ENCODE peak calls at places on chromosomes 16 and 17, in five cellular contexts. P is stimulated activated CD8-positive, alpha-beta memory T cell treated with anti-CD3 and anti-CD28 coated beads, Interleukin-15, amount 100 ng/mL, for 24 hours; J is activated effector memory CD4-positive, alpha-beta T cell treated with anti-CD3 and anti-CD28 coated beads, Interleukin-2, amount 50 U/mL, for 16 hours; B is nucleus accumbens; K is stimulated activated CD4-positive, alpha-beta T cell treated with anti-CD3 and anti-CD28 coated beads, Interleukin-4, amount 100 ng/mL, for 1 hour. X is an unnamed sample.

GRCh38 chr17:34637548-34638525 is 58.5 kb downstream of the TMEM132E start:
- DNase-seq in K (peak), J (peak), P (peak), B (peak), X (peak)

GRCh38 chr17:67386965-67387551 is 10.0 kb downstream of the PITPNC1 start:
- DNase-seq in K (peak), P (peak), J (peak), B (no peak), X (no peak)

GRCh38 chr17:58085039-58085715 is 2.0 kb downstream of the DYNLL2 start:
- DNase-seq in J (no peak), B (no peak), P (no peak), K (no peak), X (no peak)

GRCh38 chr17:56185491-56185890 is 32.2 kb downstream of the ANKFN1 start:
- DNase-seq in J (no peak), K (no peak), P (no peak), B (no peak), X (no peak)

GRCh38 chr17:42536372-42537155 is 523 bp downstream of the NAGLU start:
- DNase-seq in K (peak), J (peak), P (peak), B (peak), X (peak)

GRCh38 chr17:37430051-37430591 is 23.4 kb downstream of the TADA2A start:
- DNase-seq in P (no peak), B (no peak), K (no peak), J (no peak), X (no peak)

GRCh38 chr17:49817993-49818392 is 29.5 kb downstream of the KAT7 start:
- DNase-seq in B (no peak), K (peak), J (peak), P (no peak), X (no peak)

GRCh38 chr16:2799205-2799851 is 1.1 kb downstream of the PRSS41 start:
- DNase-seq in J (no peak), B (no peak), K (no peak), P (no peak), X (no peak)

GRCh38 chr16:2584742-2585650 is 47.2 kb downstream of the PDPK1 start:
- DNase-seq in K (no peak), J (no peak), P (no peak), B (no peak), X (no peak)

GRCh38 chr17:79219208-79219935 is 144.7 kb downstream of the ENGASE start:
- DNase-seq in B (no peak), J (no peak), K (no peak), P (no peak), X (no peak)

GRCh38 chr16:24610421-24610765 is 71.0 kb downstream of the RBBP6 start:
- DNase-seq in P (no peak), J (no peak), K (no peak), B (peak), X (peak)

GRCh38 chr16:87806608-87807546 is 41.1 kb upstream of the KLHDC4 start:
- DNase-seq in B (peak), K (peak), P (no peak), J (peak), X (peak)

GRCh38 chr17:8121531-8122390 is 2.1 kb downstream of the HES7 start:
- DNase-seq in P (no peak), J (peak), B (peak), K (peak), X (peak)

GRCh38 chr17:28509784-28510183 is 3.6 kb downstream of the FOXN1 start:
- DNase-seq in P (no peak), K (no peak), B (no peak), J (no peak), X (no peak)

GRCh38 chr17:50889528-50890118 is 23.5 kb upstream of the TOB1 start:
- DNase-seq in B (no peak), P (no peak), K (no peak), J (no peak), X (no peak)

GRCh38 chr16:68790130-68790761 is 53.1 kb upstream of the TANGO6 start:
- DNase-seq in P (no peak), K (no peak), J (no peak), B (no peak), X (no peak)

GRCh38 chr16:82152641-82153094 is 17.4 kb downstream of the MPHOSPH6 start:
- DNase-seq in P (no peak), B (no peak), K (no peak), J (no peak), X (no peak)

GRCh38 chr16:68086336-68086821 is 1.2 kb downstream of the NFATC3 start:
- DNase-seq in K (no peak), B (no peak), J (peak), P (no peak), X (no peak)

GRCh38 chr16:24978370-24978914 is 36.7 kb downstream of the ARHGAP17 start:
- DNase-seq in B (no peak), K (no peak), P (no peak), J (no peak), X (no peak)

GRCh38 chr16:85126731-85127662 is 14.7 kb upstream of the CIBAR2 start:
- DNase-seq in J (no peak), P (no peak), K (peak), B (peak), X (no peak)

GRCh38 chr17:72590882-72591499 is 470.2 kb downstream of the SOX9 start:
- DNase-seq in J (no peak), K (no peak), P (no peak), B (no peak), X (no peak)

GRCh38 chr16:66263973-66264310 is 102.5 kb upstream of the CDH5 start:
- DNase-seq in K (no peak), B (no peak), P (no peak), J (no peak), X (no peak)

GRCh38 chr17:77446959-77447634 is 306.3 kb downstream of the SEC14L1 start:
- DNase-seq in J (no peak), B (no peak), K (no peak), P (no peak), X (no peak)

GRCh38 chr16:66651474-66651765 is 45.1 kb downstream of the CMTM4 start:
- DNase-seq in K (no peak), P (no peak), B (no peak), J (no peak), X (no peak)

GRCh38 chr16:70736454-70737376 is 50.9 kb upstream of the MTSS2 start:
- DNase-seq in K (peak), B (no peak), J (no peak), P (no peak), X (no peak)

GRCh38 chr17:57099165-57099564 is 14.1 kb downstream of the AKAP1 start:
- DNase-seq in K (no peak), J (no peak), B (no peak), P (no peak), X (no peak)

GRCh38 chr16:68756250-68757051 is 19.4 kb downstream of the CDH1 start:
- DNase-seq in J (peak), B (no peak), P (no peak), K (peak), X (no peak)

GRCh38 chr16:56281256-56281805 is 90.0 kb downstream of the GNAO1 start:
- DNase-seq in J (no peak), P (no peak), K (no peak), B (no peak), X (no peak)

GRCh38 chr17:64004218-64004770 is 6.1 kb downstream of the PRR29 start:
- DNase-seq in J (peak), P (no peak), K (no peak), B (no peak), X (no peak)

GRCh38 chr17:18270046-18270850 is 9.8 kb downstream of the MIEF2 start:
- DNase-seq in P (no peak), J (no peak), K (no peak), B (no peak), X (no peak)

GRCh38 chr17:72099919-72100318 is 20.9 kb upstream of the SOX9 start:
- DNase-seq in J (no peak), K (no peak), B (no peak), P (no peak), X (no peak)

GRCh38 chr16:17351471-17352045 is 119.2 kb downstream of the XYLT1 start:
- DNase-seq in K (no peak), J (no peak), P (no peak), B (no peak), X (no peak)

GRCh38 chr16:75320435-75320834 is 69.0 kb upstream of the BCAR1 start:
- DNase-seq in K (no peak), P (no peak), J (no peak), B (peak), X (no peak)

GRCh38 chr17:40021471-40021961 is 6.3 kb downstream of the CSF3 start:
- DNase-seq in J (no peak), K (no peak), P (no peak), B (no peak), X (no peak)

GRCh38 chr16:57803413-57803990 is 1.2 kb upstream of the KIFC3 start:
- DNase-seq in J (no peak), K (no peak), P (no peak), B (no peak), X (peak)

GRCh38 chr16:67301080-67301757 is 21.9 kb downstream of the PLEKHG4 start:
- DNase-seq in J (no peak), K (no peak), B (no peak), P (no peak), X (no peak)

GRCh38 chr17:72049914-72050313 is 70.9 kb upstream of the SOX9 start:
- DNase-seq in P (no peak), K (no peak), J (no peak), B (no peak), X (no peak)

GRCh38 chr17:79078476-79079190 is 4.0 kb downstream of the ENGASE start:
- DNase-seq in P (no peak), B (no peak), J (no peak), K (no peak), X (no peak)

GRCh38 chr17:21378553-21378952 is 2.4 kb downstream of the KCNJ12 start:
- DNase-seq in K (no peak), B (no peak), J (no peak), P (no peak), X (no peak)

X was measured in cardiac septum.